ENCODE peak calls at places on chromosome 20, in six cellular contexts. C, V, N, G, K and B are unnamed samples.

GRCh38 chr20:29079769-29080690 is 2177.4 kb upstream of the DEFB115 start:
- DNase-seq in K (no peak), N (peak; percentile 11), C (no peak), V (no peak), G (no peak), B (no peak)

GRCh38 chr20:41178904-41179432 is 41.6 kb downstream of the PLCG1 start:
- DNase-seq in V (no peak), K (no peak), C (peak; percentile 83), N (no peak), G (peak; percentile 97), B (no peak)

GRCh38 chr20:22566876-22567658 is 17.3 kb downstream of the FOXA2 start:
- DNase-seq in V (no peak), C (no peak), K (no peak), N (no peak), G (no peak), B (no peak)

GRCh38 chr20:58711266-58712051 is 18.9 kb downstream of the NPEPL1 start:
- DNase-seq in N (no peak), C (no peak), G (no peak), V (no peak), K (peak; percentile 56), B (no peak)

GRCh38 chr20:43963233-43963632 is 48.6 kb downstream of the TOX2 start:
- DNase-seq in C (no peak), N (no peak), V (no peak), K (peak; percentile 31), G (no peak), B (no peak)

GRCh38 chr20:63819224-63819917 is 11.7 kb downstream of the ZBTB46 start:
- DNase-seq in K (no peak), C (no peak), N (no peak), G (no peak), V (no peak), B (no peak)

GRCh38 chr20:57801046-57801445 is 91.2 kb upstream of the PMEPA1 start:
- DNase-seq in V (no peak), N (no peak), K (no peak), C (no peak), G (no peak), B (no peak)

GRCh38 chr20:63006611-63007471 is at the start of gene BHLHE23:
- DNase-seq in K (no peak), G (peak; percentile 30), N (no peak), V (no peak), C (no peak), B (no peak)

GRCh38 chr20:32238483-32239425 is 31.1 kb downstream of the POFUT1 start:
- DNase-seq in N (no peak), G (no peak), C (no peak), K (no peak), V (no peak), B (no peak)

GRCh38 chr20:4160761-4161305 is 145.5 kb upstream of the RNF24 start:
- DNase-seq in K (peak; percentile 63), G (no peak), V (no peak), C (no peak), N (no peak), B (no peak)

GRCh38 chr20:48921883-48922867 is 664 bp downstream of the ARFGEF2 start:
- DNase-seq in G (no peak), N (no peak), K (no peak), V (no peak), C (peak; percentile 91), B (no peak)

GRCh38 chr20:9800406-9800805 is 38.5 kb downstream of the PAK5 start:
- DNase-seq in V (no peak), C (no peak), N (no peak), G (no peak), K (no peak), B (no peak)